ENCODE peak calls at places on chromosomes 11 and 22, in eight cellular contexts. G, C, N, X, M, V, F and L are unnamed samples.

GRCh38 chr11:86514453-86514852 is 139.8 kb downstream of the CCDC81 start:
- DNase-seq in G (no peak), C (no peak), N (no peak), X (no peak), M (no peak), V (no peak), F (no peak), L (no peak)

GRCh38 chr11:47106839-47107520 is 69.7 kb downstream of the ARFGAP2 start:
- DNase-seq in G (no peak), C (no peak), N (no peak), X (no peak), M (no peak), V (no peak), F (no peak), L (no peak)

GRCh38 chr11:58770627-58771457 is 39.1 kb upstream of the GLYAT start:
- DNase-seq in G (no peak), C (peak), N (no peak), X (no peak), M (no peak), V (no peak), F (no peak), L (no peak)

GRCh38 chr11:20611892-20612291 is 12.5 kb downstream of the SLC6A5 start:
- DNase-seq in G (no peak), C (no peak), N (no peak), X (no peak), M (no peak), V (no peak), F (no peak), L (no peak)

GRCh38 chr22:49951001-49951677 is 9.4 kb upstream of the PIM3 start:
- DNase-seq in G (no peak), C (peak), N (peak), X (no peak), M (peak), V (no peak), F (peak), L (no peak)

GRCh38 chr11:32531528-32531927 is 52.1 kb upstream of the EIF3M start:
- DNase-seq in G (no peak), C (peak), N (no peak), X (no peak), M (no peak), V (no peak), F (no peak), L (no peak)

GRCh38 chr22:48919187-48919590 is 908.5 kb downstream of the BRD1 start:
- DNase-seq in G (no peak), C (no peak), N (no peak), X (no peak), M (no peak), V (no peak), F (no peak), L (no peak)

GRCh38 chr22:31488346-31488883 is 1.2 kb downstream of the EIF4ENIF1 start:
- DNase-seq in G (no peak), C (no peak), N (no peak), X (no peak), M (no peak), V (no peak), F (no peak), L (no peak)

GRCh38 chr11:19200410-19201201 is 1.2 kb downstream of the CSRP3 start:
- DNase-seq in G (no peak), C (peak), N (peak), X (no peak), M (no peak), V (no peak), F (no peak), L (no peak)

GRCh38 chr11:20934521-20934920 is 265.1 kb downstream of the NELL1 start:
- DNase-seq in G (no peak), C (no peak), N (no peak), X (no peak), M (no peak), V (no peak), F (no peak), L (no peak)

GRCh38 chr11:1116666-1117390 is 40.9 kb upstream of the MUC5AC start:
- DNase-seq in G (no peak), C (no peak), N (peak), X (no peak), M (peak), V (no peak), F (no peak), L (no peak)

GRCh38 chr22:30314918-30315317 is 11.8 kb downstream of the TBC1D10A start:
- DNase-seq in G (no peak), C (peak), N (no peak), X (no peak), M (no peak), V (no peak), F (no peak), L (peak)

GRCh38 chr11:94740083-94740974 is 27.8 kb upstream of the AMOTL1 start:
- DNase-seq in G (peak), C (no peak), N (no peak), X (no peak), M (no peak), V (no peak), F (peak), L (peak)

GRCh38 chr11:111499483-111499882 is 12.7 kb downstream of the BTG4 start:
- DNase-seq in G (no peak), C (peak), N (no peak), X (no peak), M (no peak), V (no peak), F (no peak), L (no peak)

GRCh38 chr11:70481625-70482528 is 83.5 kb downstream of the CTTN start:
- DNase-seq in G (peak), C (peak), N (peak), X (no peak), M (no peak), V (peak), F (no peak), L (no peak)

GRCh38 chr11:69573751-69574382 is 67.1 kb upstream of the CCND1 start:
- DNase-seq in G (no peak), C (no peak), N (no peak), X (no peak), M (no peak), V (no peak), F (no peak), L (no peak)

GRCh38 chr11:19279455-19279854 is 38.7 kb upstream of the E2F8 start:
- DNase-seq in G (no peak), C (no peak), N (no peak), X (peak), M (no peak), V (no peak), F (no peak), L (peak)

GRCh38 chr22:37020192-37020479 is 594 bp downstream of the MPST start:
- DNase-seq in G (no peak), C (peak), N (no peak), X (peak), M (peak), V (peak), F (peak), L (peak)

GRCh38 chr11:77167111-77167626 is 39.1 kb downstream of the MYO7A start:
- DNase-seq in G (no peak), C (no peak), N (no peak), X (no peak), M (no peak), V (no peak), F (no peak), L (peak)

GRCh38 chr11:57474017-57474750 is 13.9 kb downstream of the RTN4RL2 start:
- DNase-seq in G (no peak), C (peak), N (no peak), X (peak), M (no peak), V (no peak), F (no peak), L (no peak)

GRCh38 chr11:122045181-122045586 is 70.8 kb downstream of the BLID start:
- DNase-seq in G (no peak), C (peak), N (no peak), X (no peak), M (no peak), V (peak), F (no peak), L (no peak)

GRCh38 chr11:70203749-70204465 is 811 bp downstream of the FADD start:
- DNase-seq in G (peak), C (peak), N (peak), X (peak), M (peak), V (peak), F (peak), L (peak)

GRCh38 chr11:95132956-95133355 is 43.3 kb downstream of the ENDOD1 start:
- DNase-seq in G (no peak), C (no peak), N (no peak), X (no peak), M (no peak), V (no peak), F (no peak), L (no peak)

GRCh38 chr11:9717719-9718118 is 53.8 kb downstream of the SWAP70 start:
- DNase-seq in G (no peak), C (no peak), N (no peak), X (no peak), M (no peak), V (no peak), F (no peak), L (peak)

GRCh38 chr11:70630816-70631623 is 232.7 kb downstream of the CTTN start:
- DNase-seq in G (no peak), C (no peak), N (no peak), X (no peak), M (no peak), V (no peak), F (no peak), L (no peak)

GRCh38 chr22:23774922-23775436 is 2.3 kb downstream of the MMP11 start:
- DNase-seq in G (peak), C (peak), N (no peak), X (no peak), M (no peak), V (peak), F (no peak), L (peak)

GRCh38 chr22:35568751-35569725 is 28.4 kb downstream of the RASD2 start:
- DNase-seq in G (no peak), C (peak), N (no peak), X (no peak), M (no peak), V (peak), F (no peak), L (no peak)

GRCh38 chr22:22037229-22037628 is 54.6 kb upstream of the TOP3B start:
- DNase-seq in G (no peak), C (no peak), N (no peak), X (no peak), M (no peak), V (no peak), F (no peak), L (no peak)

GRCh38 chr11:72347691-72348090 is 86.6 kb downstream of the CLPB start:
- DNase-seq in G (no peak), C (no peak), N (no peak), X (no peak), M (no peak), V (no peak), F (no peak), L (no peak)

GRCh38 chr11:420911-421321 is 6.1 kb upstream of the SIGIRR start:
- DNase-seq in G (no peak), C (no peak), N (no peak), X (no peak), M (no peak), V (no peak), F (no peak), L (no peak)

GRCh38 chr11:15370774-15371173 is 256.1 kb downstream of the INSC start:
- DNase-seq in G (no peak), C (no peak), N (no peak), X (no peak), M (no peak), V (no peak), F (no peak), L (no peak)

GRCh38 chr11:120660024-120660565 is 148.5 kb downstream of the GRIK4 start:
- DNase-seq in G (no peak), C (peak), N (no peak), X (peak), M (no peak), V (peak), F (peak), L (peak)

GRCh38 chr11:106727261-106727660 is 291.0 kb downstream of the GUCY1A2 start:
- DNase-seq in G (no peak), C (no peak), N (no peak), X (no peak), M (no peak), V (no peak), F (no peak), L (no peak)

GRCh38 chr22:29954203-29954855 is 71.4 kb downstream of the MTMR3 start:
- DNase-seq in G (no peak), C (no peak), N (no peak), X (no peak), M (no peak), V (no peak), F (no peak), L (no peak)

GRCh38 chr22:27975381-27976013 is 56.4 kb upstream of the PITPNB start:
- DNase-seq in G (no peak), C (peak), N (no peak), X (no peak), M (no peak), V (no peak), F (no peak), L (no peak)

GRCh38 chr11:122306776-122307479 is 190.9 kb upstream of the BLID start:
- DNase-seq in G (no peak), C (no peak), N (no peak), X (no peak), M (no peak), V (no peak), F (no peak), L (peak)

DNA sequence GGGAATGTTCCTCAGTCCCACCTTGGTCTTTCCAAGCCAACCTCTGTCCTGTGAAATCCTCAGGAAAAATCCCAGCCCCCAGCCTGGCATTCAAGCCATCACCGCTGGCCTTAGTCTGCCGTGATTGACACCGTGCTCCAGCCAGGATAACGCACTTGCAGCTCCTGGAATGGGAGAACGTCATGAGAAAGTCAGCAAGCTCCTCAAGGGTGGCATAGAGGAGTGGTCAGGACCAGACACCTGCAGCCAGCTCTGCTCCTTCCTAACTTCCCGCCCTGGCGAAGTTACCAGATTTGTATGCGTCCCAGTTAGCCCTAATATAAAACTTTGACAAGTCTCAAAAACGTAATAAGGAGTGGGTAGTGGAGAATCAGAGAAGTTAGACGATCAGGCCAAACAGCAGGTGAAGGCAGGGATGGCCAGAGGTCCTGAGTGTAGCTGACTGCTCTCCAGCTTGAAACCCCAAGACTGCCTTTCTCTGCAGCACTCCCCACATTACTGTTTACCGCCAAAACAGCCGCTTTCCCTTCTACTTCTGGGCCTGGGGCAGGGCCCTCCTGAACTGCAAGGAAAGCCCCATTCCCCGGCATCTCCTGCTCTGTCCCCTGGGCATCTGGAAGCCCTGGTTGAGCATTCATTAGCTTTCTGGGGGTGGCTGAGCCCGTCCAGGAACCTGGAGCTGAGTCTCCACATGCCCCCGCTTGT is 1.3 kb upstream of the DKK3 start:
- DNase-seq in G (no peak), C (no peak), N (no peak), X (no peak), M (no peak), V (no peak), F (no peak), L (peak)
- H3K4me3 ChIP-seq in G (peak), C (peak), N (no peak), X (no peak), M (no peak), V (peak), F (no peak), L (no peak)

DNA sequence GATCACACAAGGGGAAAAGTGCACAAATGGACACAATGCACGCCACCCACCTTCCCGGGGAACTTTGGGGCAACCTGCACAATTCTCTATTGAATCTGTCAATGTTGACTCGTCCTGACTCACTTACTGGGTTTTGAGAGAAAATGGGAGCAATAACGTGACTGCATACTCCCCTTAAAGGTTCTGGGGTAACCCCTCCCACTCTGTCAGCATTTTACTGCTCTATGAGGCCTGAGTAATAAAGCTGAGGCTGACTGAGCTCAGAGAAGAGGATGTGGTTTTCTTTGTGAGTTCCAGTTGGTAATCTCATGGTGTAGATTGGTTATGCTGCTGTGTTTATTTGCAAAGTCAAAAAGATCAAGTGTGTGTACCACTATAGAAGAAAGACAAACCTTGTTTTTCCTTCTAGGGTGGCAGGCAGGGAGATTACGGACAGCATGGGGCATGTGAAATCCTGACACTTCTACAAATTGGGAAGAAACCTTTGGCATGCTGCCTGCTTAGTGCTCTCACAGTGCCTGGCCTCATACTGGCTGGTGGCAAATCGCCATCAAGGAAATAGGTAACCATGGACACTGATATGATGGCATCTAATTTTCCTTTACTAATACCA is 16.1 kb upstream of the APOA1 start:
- DNase-seq in G (no peak), C (peak), N (no peak), X (peak), M (no peak), V (peak), F (no peak), L (no peak)
- H3K4me3 ChIP-seq in G (no peak), C (no peak), N (no peak), X (peak), M (no peak), V (peak), F (no peak), L (no peak)

GRCh38 chr11:96265236-96265737 is 77.7 kb downstream of the MAML2 start:
- DNase-seq in G (no peak), C (no peak), N (no peak), X (no peak), M (no peak), V (no peak), F (no peak), L (no peak)
- H3K4me3 ChIP-seq in G (no peak), C (no peak), N (no peak), X (no peak), M (no peak), V (no peak), F (no peak), L (no peak)

GRCh38 chr11:27040302-27041115 is at the start of gene BBOX1:
- DNase-seq in G (no peak), C (no peak), N (no peak), X (no peak), M (no peak), V (no peak), F (peak), L (peak)

GRCh38 chr11:27041141-27041869 is 690 bp downstream of the BBOX1 start:
- DNase-seq in G (no peak), C (no peak), N (no peak), X (no peak), M (no peak), V (no peak), F (no peak), L (peak)

GRCh38 chr11:27039873-27040272 is 742 bp upstream of the BBOX1 start:
- DNase-seq in G (no peak), C (no peak), N (no peak), X (no peak), M (no peak), V (no peak), F (no peak), L (peak)
- H3K4me3 ChIP-seq in G (no peak), C (no peak), N (no peak), X (no peak), M (no peak), V (no peak), F (no peak), L (no peak)

GRCh38 chr11:119338318-119338890 is 2.3 kb downstream of the C1QTNF5 start:
- DNase-seq in G (peak), C (no peak), N (no peak), X (peak), M (peak), V (peak), F (peak), L (peak)
- H3K4me3 ChIP-seq in G (peak), C (peak), N (peak), X (no peak), M (no peak), V (peak), F (no peak), L (no peak)

GRCh38 chr11:63501236-63501635 is 4.6 kb upstream of the LGALS12 start:
- DNase-seq in G (no peak), C (no peak), N (no peak), X (no peak), M (no peak), V (no peak), F (no peak), L (peak)

GRCh38 chr11:63504933-63505586 is 824 bp upstream of the LGALS12 start:
- DNase-seq in G (peak), C (no peak), N (no peak), X (no peak), M (peak), V (no peak), F (peak), L (no peak)

GRCh38 chr11:63504054-63504453 is 1.8 kb upstream of the LGALS12 start:
- DNase-seq in G (no peak), C (no peak), N (no peak), X (no peak), M (no peak), V (no peak), F (no peak), L (peak)

GRCh38 chr11:63502252-63502820 is 3.5 kb upstream of the LGALS12 start:
- DNase-seq in G (no peak), C (no peak), N (no peak), X (no peak), M (no peak), V (no peak), F (no peak), L (peak)

GRCh38 chr11:63503492-63503891 is 2.4 kb upstream of the LGALS12 start:
- DNase-seq in G (peak), C (no peak), N (peak), X (no peak), M (no peak), V (no peak), F (no peak), L (no peak)
- H3K4me3 ChIP-seq in G (no peak), C (no peak), N (no peak), X (no peak), M (no peak), V (no peak), F (no peak), L (no peak)

GRCh38 chr11:65892661-65893317 is 2.3 kb downstream of the CCDC85B start:
- DNase-seq in G (peak), C (no peak), N (no peak), X (no peak), M (no peak), V (no peak), F (no peak), L (no peak)
- H3K4me3 ChIP-seq in G (peak), C (no peak), N (peak), X (peak), M (no peak), V (peak), F (no peak), L (no peak)